ENCODE peak calls at places on chromosomes 16 and 17, in four cellular contexts. M is left ventricle myocardium inferior, F is MCF 10A, A is T47D. U is an unnamed sample.

GRCh38 chr17:44223574-44224046 is 4.1 kb upstream of the UBTF start:
- DNase-seq in F (peak), A (no peak), M (no peak), U (peak)

GRCh38 chr17:58753026-58753425 is 2.6 kb upstream of the PPM1E start:
- DNase-seq in A (no peak), M (no peak), F (no peak), U (no peak)

GRCh38 chr17:43366809-43367587 is 31.8 kb upstream of the ARL4D start:
- DNase-seq in M (no peak), A (no peak), F (no peak), U (no peak)

GRCh38 chr16:18984425-18985005 is 781 bp downstream of the TMC7 start:
- DNase-seq in A (no peak), M (no peak), F (no peak), U (no peak)

GRCh38 chr16:84131118-84131517 is 13.9 kb downstream of the HSDL1 start:
- DNase-seq in F (no peak), M (no peak), A (no peak), U (no peak)

GRCh38 chr16:3769942-3770341 is 52.6 kb upstream of the TRAP1 start:
- DNase-seq in M (no peak), A (no peak), F (no peak), U (no peak)

GRCh38 chr17:29138184-29138955 is 41.8 kb downstream of the MYO18A start:
- DNase-seq in M (no peak), F (no peak), A (no peak), U (no peak)

GRCh38 chr16:4435668-4436067 is 10.0 kb downstream of the DNAJA3 start:
- DNase-seq in F (no peak), A (no peak), M (no peak), U (no peak)

GRCh38 chr16:79217375-79218011 is 383.0 kb downstream of the MAF start:
- DNase-seq in F (no peak), M (no peak), A (no peak), U (no peak)

GRCh38 chr17:17849147-17849820 is 12.5 kb upstream of the SREBF1 start:
- DNase-seq in M (peak), A (no peak), F (peak), U (peak)

GRCh38 chr17:16352303-16352837 is 899 bp downstream of the CENPV start:
- DNase-seq in A (peak), F (peak), M (peak), U (peak)

GRCh38 chr17:40317345-40317873 is 8.4 kb downstream of the RARA start:
- DNase-seq in F (peak), M (peak), A (peak), U (peak)

GRCh38 chr17:81053043-81053970 is 18.4 kb downstream of the BAIAP2 start:
- DNase-seq in A (no peak), F (no peak), M (no peak), U (no peak)

GRCh38 chr17:61833536-61834203 is 29.7 kb downstream of the BRIP1 start:
- DNase-seq in M (no peak), A (no peak), F (peak), U (no peak)